ENCODE peak calls at places on chromosomes 11 and 22, in seven cellular contexts. I, G, N, H, S, L and K are unnamed samples.

GRCh38 chr11:116736763-116737162 is 36.0 kb downstream of the BUD13 start:
- DNase-seq in L (peak), N (no peak), I (no peak), G (no peak), H (no peak), S (no peak), K (no peak)

GRCh38 chr22:38353701-38354100 is 36.5 kb upstream of the CSNK1E start:
- DNase-seq in N (no peak), L (no peak), S (no peak), G (no peak), H (no peak), I (no peak), K (no peak)

GRCh38 chr22:43262990-43263644 is 76.2 kb upstream of the TTLL12 start:
- DNase-seq in L (peak), I (no peak), G (no peak), N (no peak), S (peak), H (peak), K (no peak)

GRCh38 chr11:61279934-61280656 is 15.0 kb downstream of the VWCE start:
- DNase-seq in L (peak), I (no peak), G (peak), S (no peak), N (no peak), H (no peak), K (no peak)

GRCh38 chr22:18078329-18079041 is 695 bp downstream of the PEX26 start:
- DNase-seq in H (no peak), G (peak), L (peak), I (peak), N (peak), S (peak), K (no peak)

GRCh38 chr11:1771273-1771672 is 7.5 kb upstream of the CTSD start:
- DNase-seq in S (no peak), L (no peak), H (no peak), N (no peak), G (no peak), I (no peak), K (no peak)

GRCh38 chr22:32534252-32535215 is 59.9 kb downstream of the FBXO7 start:
- DNase-seq in G (no peak), L (no peak), I (no peak), N (no peak), S (no peak), H (no peak), K (no peak)

GRCh38 chr11:82547163-82547560 is 186.5 kb downstream of the FAM181B start:
- DNase-seq in I (no peak), S (no peak), H (no peak), L (no peak), N (no peak), G (no peak), K (no peak)

GRCh38 chr11:3738241-3738640 is 59.1 kb downstream of the NUP98 start:
- DNase-seq in S (no peak), N (no peak), G (no peak), I (no peak), L (peak), H (no peak), K (no peak)

GRCh38 chr22:45082795-45083194 is 73.0 kb upstream of the PHF21B start:
- DNase-seq in N (peak), S (peak), L (no peak), G (peak), I (peak), H (no peak), K (no peak)

GRCh38 chr11:67270256-67271211 is 4.3 kb downstream of the GRK2 start:
- DNase-seq in I (no peak), G (no peak), S (peak), H (no peak), N (peak), L (no peak), K (no peak)

GRCh38 chr22:27863001-27863400 is 56.1 kb downstream of the PITPNB start:
- DNase-seq in L (no peak), I (no peak), G (no peak), H (no peak), N (no peak), S (peak), K (no peak)

GRCh38 chr11:119845756-119846155 is 116.8 kb upstream of the NECTIN1 start:
- DNase-seq in N (no peak), S (no peak), L (no peak), I (no peak), G (no peak), H (no peak), K (no peak)

GRCh38 chr22:17966403-17966717 is 58.0 kb downstream of the MICAL3 start:
- DNase-seq in I (no peak), H (no peak), N (no peak), S (no peak), G (no peak), L (no peak), K (no peak)

GRCh38 chr11:69487391-69487790 is 5.9 kb downstream of the LINC01488 start:
- DNase-seq in L (no peak), N (no peak), S (no peak), H (no peak), G (no peak), I (no peak), K (no peak)

GRCh38 chr11:114448749-114449484 is 9.7 kb downstream of the REXO2 start:
- DNase-seq in H (no peak), S (no peak), L (peak), I (no peak), N (no peak), G (no peak), K (no peak)

GRCh38 chr22:37043828-37044538 is 7.6 kb upstream of the KCTD17 start:
- DNase-seq in N (peak), S (peak), I (peak), L (peak), H (peak), G (no peak), K (no peak)

GRCh38 chr11:1126491-1126926 is 31.2 kb upstream of the MUC5AC start:
- DNase-seq in N (no peak), L (no peak), G (no peak), S (no peak), H (no peak), I (no peak), K (no peak)

GRCh38 chr11:63747006-63747405 is 21.6 kb downstream of the ZFTA start:
- DNase-seq in G (no peak), L (peak), H (no peak), I (no peak), S (no peak), N (no peak), K (no peak)

GRCh38 chr11:1167751-1168231 is 10.0 kb downstream of the MUC5AC start:
- DNase-seq in N (peak), L (no peak), G (no peak), S (no peak), I (no peak), H (no peak), K (no peak)

GRCh38 chr11:45180158-45180887 is 33.9 kb downstream of the PRDM11 start:
- DNase-seq in H (no peak), G (peak), I (no peak), L (peak), N (peak), S (peak), K (peak)

GRCh38 chr11:115717215-115717584 is 213.0 kb upstream of the CADM1 start:
- DNase-seq in N (no peak), L (no peak), G (no peak), S (no peak), I (no peak), H (no peak), K (no peak)

GRCh38 chr22:45578524-45579147 is 76.0 kb downstream of the FBLN1 start:
- DNase-seq in S (no peak), I (no peak), H (no peak), N (no peak), G (no peak), L (no peak), K (no peak)

GRCh38 chr22:30324008-30324730 is 2.6 kb downstream of the TBC1D10A start:
- DNase-seq in G (no peak), H (no peak), I (no peak), L (peak), S (no peak), N (no peak), K (no peak)

GRCh38 chr11:890794-891600 is 19.6 kb downstream of the CHID1 start:
- DNase-seq in L (no peak), S (no peak), I (no peak), H (no peak), G (peak), N (peak), K (no peak)

GRCh38 chr22:23155831-23156230 is 10.6 kb downstream of the RAB36 start:
- DNase-seq in L (no peak), S (no peak), G (no peak), I (no peak), H (no peak), N (no peak), K (no peak)

GRCh38 chr11:85826096-85826855 is 15.3 kb upstream of the SYTL2 start:
- DNase-seq in H (no peak), L (peak), N (peak), G (no peak), I (no peak), S (peak), K (no peak)

GRCh38 chr11:7088921-7089320 is at the start of gene RBMXL2:
- DNase-seq in L (no peak), I (no peak), N (no peak), G (no peak), H (no peak), S (peak), K (no peak)

GRCh38 chr22:40714514-40714966 is 35.3 kb downstream of the MCHR1 start:
- DNase-seq in H (no peak), S (peak), G (peak), L (peak), I (no peak), N (peak), K (no peak)